ENCODE peak calls at places on chromosome 5, in six cellular contexts. One of them, this sample, is unnamed.

GRCh38 chr5:178589180-178590140 is 733 bp downstream of the COL23A1 start:
- DNase-seq in GM12891: peak
- DNase-seq in HepG2: no peak
- DNase-seq in K562: peak
- DNase-seq in H1: peak
- DNase-seq in GM12878: no peak
- DNase-seq in this sample: no peak

GRCh38 chr5:116788851-116789403 is 214.3 kb upstream of the SEMA6A start:
- DNase-seq in GM12891: no peak
- DNase-seq in HepG2: no peak
- DNase-seq in K562: no peak
- DNase-seq in H1: no peak
- DNase-seq in GM12878: no peak
- DNase-seq in this sample: no peak

GRCh38 chr5:134125195-134126015 is 10.9 kb downstream of the TCF7 start:
- DNase-seq in GM12891: no peak
- DNase-seq in HepG2: no peak
- DNase-seq in K562: no peak
- DNase-seq in H1: no peak
- DNase-seq in GM12878: no peak
- DNase-seq in this sample: no peak

GRCh38 chr5:160774006-160774405 is 78.0 kb downstream of the ATP10B start:
- DNase-seq in GM12891: no peak
- DNase-seq in HepG2: no peak
- DNase-seq in K562: no peak
- DNase-seq in H1: no peak
- DNase-seq in GM12878: no peak
- DNase-seq in this sample: no peak

GRCh38 chr5:157778121-157778805 is 34.8 kb downstream of the LSM11 start:
- DNase-seq in GM12891: no peak
- DNase-seq in HepG2: peak
- DNase-seq in K562: peak
- DNase-seq in H1: no peak
- DNase-seq in GM12878: no peak
- DNase-seq in this sample: no peak

GRCh38 chr5:55674340-55674739 is 37.8 kb downstream of the SLC38A9 start:
- DNase-seq in GM12891: no peak
- DNase-seq in HepG2: peak
- DNase-seq in K562: no peak
- DNase-seq in H1: no peak
- DNase-seq in GM12878: no peak
- DNase-seq in this sample: no peak

GRCh38 chr5:127957183-127957582 is 126.4 kb upstream of the SLC12A2 start:
- DNase-seq in GM12891: no peak
- DNase-seq in HepG2: peak
- DNase-seq in K562: no peak
- DNase-seq in H1: no peak
- DNase-seq in GM12878: no peak
- DNase-seq in this sample: no peak

GRCh38 chr5:33513786-33514185 is 73.0 kb downstream of the TARS1 start:
- DNase-seq in GM12891: no peak
- DNase-seq in HepG2: no peak
- DNase-seq in K562: no peak
- DNase-seq in H1: no peak
- DNase-seq in GM12878: no peak
- DNase-seq in this sample: no peak

GRCh38 chr5:154449786-154450185 is 4.0 kb downstream of the SAP30L start:
- DNase-seq in GM12891: no peak
- DNase-seq in HepG2: no peak
- DNase-seq in K562: no peak
- DNase-seq in H1: no peak
- DNase-seq in GM12878: no peak
- DNase-seq in this sample: no peak

GRCh38 chr5:37996918-37997317 is 157.1 kb upstream of the GDNF start:
- DNase-seq in GM12891: no peak
- DNase-seq in HepG2: no peak
- DNase-seq in K562: no peak
- DNase-seq in H1: no peak
- DNase-seq in GM12878: no peak
- DNase-seq in this sample: no peak

GRCh38 chr5:133236541-133236951 is 184.7 kb downstream of the HSPA4 start:
- DNase-seq in GM12891: no peak
- DNase-seq in HepG2: no peak
- DNase-seq in K562: peak
- DNase-seq in H1: no peak
- DNase-seq in GM12878: no peak
- DNase-seq in this sample: no peak

GRCh38 chr5:129631946-129632345 is 115.9 kb upstream of the MINAR2 start:
- DNase-seq in GM12891: no peak
- DNase-seq in HepG2: no peak
- DNase-seq in K562: no peak
- DNase-seq in H1: no peak
- DNase-seq in GM12878: no peak
- DNase-seq in this sample: no peak

GRCh38 chr5:52811067-52811749 is 23.5 kb downstream of the ITGA1 start:
- DNase-seq in GM12891: no peak
- DNase-seq in HepG2: no peak
- DNase-seq in K562: no peak
- DNase-seq in H1: no peak
- DNase-seq in GM12878: no peak
- DNase-seq in this sample: no peak

GRCh38 chr5:176183321-176184074 is 54.7 kb upstream of the SIMC1 start:
- DNase-seq in GM12891: no peak
- DNase-seq in HepG2: no peak
- DNase-seq in K562: peak
- DNase-seq in H1: no peak
- DNase-seq in GM12878: no peak
- DNase-seq in this sample: no peak

GRCh38 chr5:43191740-43192557 is at the start of gene NIM1K:
- DNase-seq in GM12891: peak
- DNase-seq in HepG2: peak
- DNase-seq in K562: no peak
- DNase-seq in H1: peak
- DNase-seq in GM12878: no peak
- DNase-seq in this sample: peak

GRCh38 chr5:68378204-68378830 is 162.8 kb downstream of the PIK3R1 start:
- DNase-seq in GM12891: no peak
- DNase-seq in HepG2: no peak
- DNase-seq in K562: no peak
- DNase-seq in H1: no peak
- DNase-seq in GM12878: peak
- DNase-seq in this sample: no peak

GRCh38 chr5:14366763-14367162 is 214.8 kb upstream of the OTULINL start:
- DNase-seq in GM12891: no peak
- DNase-seq in HepG2: no peak
- DNase-seq in K562: no peak
- DNase-seq in H1: no peak
- DNase-seq in GM12878: no peak
- DNase-seq in this sample: no peak

DNA sequence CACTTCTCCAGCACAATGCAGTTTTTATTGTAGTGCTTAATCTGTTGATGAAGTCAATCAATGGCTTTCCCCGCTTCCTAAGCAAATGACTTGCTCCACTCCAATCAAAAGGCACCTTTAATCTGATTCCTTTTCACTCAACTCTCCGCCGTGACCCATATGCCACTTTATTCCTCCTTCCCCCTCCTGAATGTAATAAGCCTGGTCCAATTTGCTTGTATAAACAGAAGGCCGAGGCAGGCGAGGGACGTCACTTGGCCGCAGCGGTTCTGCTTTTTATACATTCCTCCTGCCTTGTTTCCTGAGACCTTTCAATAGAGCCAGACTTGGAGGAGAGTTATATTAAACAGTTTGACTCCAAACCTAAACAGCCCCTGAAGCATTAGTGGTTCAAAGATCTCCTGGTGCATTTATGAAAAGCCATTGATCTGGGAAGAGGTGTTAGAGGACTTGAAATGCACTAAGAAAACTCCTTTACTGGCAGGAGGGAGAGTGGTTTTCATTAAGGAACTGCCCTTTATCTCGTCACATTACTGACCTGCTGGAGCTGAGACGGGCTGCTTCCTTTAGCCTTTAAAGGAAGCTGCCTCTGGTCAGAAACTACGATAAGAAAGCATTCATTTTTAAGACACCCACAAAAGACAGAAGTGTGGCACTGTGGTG is 273.4 kb downstream of the SLIT3 start:
- DNase-seq in GM12891: no peak
- DNase-seq in HepG2: no peak
- DNase-seq in K562: no peak
- DNase-seq in H1: no peak
- DNase-seq in GM12878: no peak
- DNase-seq in this sample: no peak
- TF ChIP-seq POLR2AphosphoS5 in GM12891: no peak
- TF ChIP-seq POLR2AphosphoS5 in HepG2: no peak
- TF ChIP-seq POLR2AphosphoS5 in K562: no peak
- TF ChIP-seq POLR2AphosphoS5 in H1: no peak
- TF ChIP-seq POLR2AphosphoS5 in GM12878: no peak
- TF ChIP-seq POLR2AphosphoS5 in this sample: no peak

GRCh38 chr5:78362220-78362619 is 1.8 kb downstream of the SCAMP1 start:
- DNase-seq in GM12891: no peak
- DNase-seq in HepG2: no peak
- DNase-seq in K562: no peak
- DNase-seq in H1: no peak
- DNase-seq in GM12878: no peak
- DNase-seq in this sample: no peak

GRCh38 chr5:78359831-78360673 is at the start of gene SCAMP1:
- DNase-seq in GM12891: peak
- DNase-seq in HepG2: peak
- DNase-seq in K562: peak
- DNase-seq in H1: peak
- DNase-seq in GM12878: peak
- DNase-seq in this sample: peak

GRCh38 chr5:78360674-78361225 is 333 bp downstream of the SCAMP1 start:
- DNase-seq in GM12891: peak
- DNase-seq in HepG2: no peak
- DNase-seq in K562: peak
- DNase-seq in H1: peak
- DNase-seq in GM12878: no peak
- DNase-seq in this sample: peak

GRCh38 chr5:78364005-78364404 is 3.6 kb downstream of the SCAMP1 start:
- DNase-seq in GM12891: no peak
- DNase-seq in HepG2: no peak
- DNase-seq in K562: no peak
- DNase-seq in H1: no peak
- DNase-seq in GM12878: no peak
- DNase-seq in this sample: no peak

DNA sequence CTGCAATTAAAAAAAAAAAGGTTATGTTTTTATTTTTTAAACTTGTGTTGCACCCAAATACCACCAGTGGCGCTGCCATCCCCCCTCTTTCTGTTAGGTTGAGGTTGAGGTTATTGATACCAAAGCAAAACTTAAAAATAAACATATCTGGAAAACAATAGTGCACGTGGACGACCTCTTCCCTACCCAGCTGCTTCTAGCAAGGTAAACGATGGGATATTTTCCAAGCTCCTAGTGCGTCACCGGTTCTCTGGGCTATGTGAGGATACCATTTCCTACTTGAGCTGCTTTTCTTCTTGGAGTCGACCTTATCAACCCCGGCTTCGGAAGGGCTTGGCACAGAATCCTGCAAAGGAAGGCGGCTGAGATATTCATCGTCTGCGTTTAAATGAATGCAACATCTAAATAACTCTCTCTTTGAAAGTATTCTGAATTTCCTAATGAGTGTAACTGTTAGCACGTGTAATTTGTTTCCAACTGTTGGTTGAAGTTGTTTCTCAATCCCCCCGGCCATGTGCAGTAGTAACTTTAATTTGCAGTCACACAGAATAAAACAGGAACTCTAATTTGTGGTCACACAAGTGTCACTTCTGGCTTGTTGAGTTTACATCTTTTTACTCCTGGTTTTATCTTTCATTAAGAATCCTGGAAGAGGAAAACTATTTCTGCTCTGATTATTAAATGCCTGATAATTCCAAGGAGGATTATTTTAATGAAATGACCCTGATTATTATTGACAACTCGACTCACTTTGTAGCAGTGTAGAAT is 993 bp downstream of the SCAMP1 start:
- DNase-seq in GM12891: peak
- DNase-seq in HepG2: peak
- DNase-seq in K562: peak
- DNase-seq in H1: no peak
- DNase-seq in GM12878: no peak
- DNase-seq in this sample: no peak
- TF ChIP-seq POLR2A in GM12891: no peak
- TF ChIP-seq POLR2A in HepG2: peak
- TF ChIP-seq POLR2A in K562: no peak
- TF ChIP-seq POLR2A in H1: no peak
- TF ChIP-seq POLR2A in GM12878: no peak
- TF ChIP-seq POLR2A in this sample: no peak

GRCh38 chr5:72210913-72211670 is 103.8 kb downstream of the MAP1B start:
- DNase-seq in GM12891: no peak
- DNase-seq in HepG2: peak
- DNase-seq in K562: peak
- DNase-seq in H1: no peak
- DNase-seq in GM12878: no peak
- DNase-seq in this sample: no peak
- TF ChIP-seq TAF1 in GM12891: no peak
- TF ChIP-seq TAF1 in HepG2: no peak
- TF ChIP-seq TAF1 in K562: no peak
- TF ChIP-seq TAF1 in H1: no peak
- TF ChIP-seq TAF1 in GM12878: no peak
- TF ChIP-seq TAF1 in this sample: no peak

GRCh38 chr5:1554410-1554967 is 30.7 kb upstream of the LPCAT1 start:
- DNase-seq in GM12891: no peak
- DNase-seq in HepG2: no peak
- DNase-seq in K562: no peak
- DNase-seq in H1: peak
- DNase-seq in GM12878: no peak
- DNase-seq in this sample: no peak

GRCh38 chr5:1557114-1557873 is 33.5 kb upstream of the LPCAT1 start:
- DNase-seq in GM12891: no peak
- DNase-seq in HepG2: no peak
- DNase-seq in K562: no peak
- DNase-seq in H1: no peak
- DNase-seq in GM12878: no peak
- DNase-seq in this sample: no peak

GRCh38 chr5:1553642-1554409 is 30.1 kb upstream of the LPCAT1 start:
- DNase-seq in GM12891: no peak
- DNase-seq in HepG2: no peak
- DNase-seq in K562: no peak
- DNase-seq in H1: peak
- DNase-seq in GM12878: no peak
- DNase-seq in this sample: no peak

GRCh38 chr5:1555808-1556681 is 32.3 kb upstream of the LPCAT1 start:
- DNase-seq in GM12891: no peak
- DNase-seq in HepG2: no peak
- DNase-seq in K562: no peak
- DNase-seq in H1: peak
- DNase-seq in GM12878: no peak
- DNase-seq in this sample: no peak

GRCh38 chr5:1555011-1555807 is 31.4 kb upstream of the LPCAT1 start:
- DNase-seq in GM12891: no peak
- DNase-seq in HepG2: peak
- DNase-seq in K562: no peak
- DNase-seq in H1: peak
- DNase-seq in GM12878: no peak
- DNase-seq in this sample: no peak
- TF ChIP-seq POLR2AphosphoS5 in GM12891: no peak
- TF ChIP-seq POLR2AphosphoS5 in HepG2: peak
- TF ChIP-seq POLR2AphosphoS5 in K562: no peak
- TF ChIP-seq POLR2AphosphoS5 in H1: no peak
- TF ChIP-seq POLR2AphosphoS5 in GM12878: no peak
- TF ChIP-seq POLR2AphosphoS5 in this sample: no peak

This sample was measured in GM12892.